ENCODE peak calls at places on chromosomes 6 and 20, in four cellular contexts. H is AG10803, Q is Calu3, Z is AG09309. L is an unnamed sample.

GRCh38 chr6:24476631-24477030 is 12.7 kb downstream of the GPLD1 start:
- DNase-seq in H (no peak), Q (no peak), Z (no peak), L (no peak)

GRCh38 chr6:119873107-119873506 is 523.5 kb upstream of the MAN1A1 start:
- DNase-seq in H (no peak), Q (no peak), Z (no peak), L (no peak)

GRCh38 chr6:79869600-79870084 is 77.7 kb downstream of the ELOVL4 start:
- DNase-seq in H (peak; percentile 60), Q (peak; percentile 89), Z (peak; percentile 2), L (peak; percentile 69)

GRCh38 chr6:43952746-43953145 is 174.5 kb downstream of the MRPL14 start:
- DNase-seq in H (no peak), Q (peak; percentile 53), Z (no peak), L (no peak)

GRCh38 chr6:136334853-136335252 is 45.2 kb upstream of the BCLAF1 start:
- DNase-seq in H (no peak), Q (no peak), Z (no peak), L (no peak)

GRCh38 chr20:17226410-17227198 is at the start of gene PCSK2:
- DNase-seq in H (peak; percentile 51), Q (no peak), Z (no peak), L (no peak)

GRCh38 chr6:128666405-128666804 is 146.0 kb upstream of the PTPRK start:
- DNase-seq in H (no peak), Q (no peak), Z (no peak), L (no peak)

GRCh38 chr6:82980086-82980485 is 85.6 kb downstream of the UBE3D start:
- DNase-seq in H (peak; percentile 92), Q (no peak), Z (peak; percentile 77), L (no peak)

GRCh38 chr6:45827952-45828530 is 187.6 kb downstream of the CLIC5 start:
- DNase-seq in H (no peak), Q (no peak), Z (no peak), L (no peak)

GRCh38 chr6:112221561-112221960 is 32.8 kb downstream of the LAMA4 start:
- DNase-seq in H (peak; percentile 86), Q (no peak), Z (no peak), L (no peak)

GRCh38 chr6:35300848-35301247 is 3.2 kb downstream of the DEF6 start:
- DNase-seq in H (no peak), Q (no peak), Z (no peak), L (no peak)

GRCh38 chr6:79735183-79735582 is 104.1 kb downstream of the SH3BGRL2 start:
- DNase-seq in H (no peak), Q (no peak), Z (no peak), L (no peak)

GRCh38 chr20:20435453-20435852 is 67.5 kb downstream of the INSM1 start:
- DNase-seq in H (no peak), Q (no peak), Z (no peak), L (no peak)

GRCh38 chr20:48339147-48339985 is 488.4 kb downstream of the PREX1 start:
- DNase-seq in H (peak; percentile 53), Q (peak; percentile 60), Z (no peak), L (no peak)

GRCh38 chr6:5996701-5997419 is 9.9 kb downstream of the NRN1 start:
- DNase-seq in H (peak; percentile 77), Q (no peak), Z (no peak), L (no peak)

GRCh38 chr6:46893648-46894047 is 28.1 kb downstream of the ADGRF5 start:
- DNase-seq in H (no peak), Q (no peak), Z (no peak), L (no peak)

DNA sequence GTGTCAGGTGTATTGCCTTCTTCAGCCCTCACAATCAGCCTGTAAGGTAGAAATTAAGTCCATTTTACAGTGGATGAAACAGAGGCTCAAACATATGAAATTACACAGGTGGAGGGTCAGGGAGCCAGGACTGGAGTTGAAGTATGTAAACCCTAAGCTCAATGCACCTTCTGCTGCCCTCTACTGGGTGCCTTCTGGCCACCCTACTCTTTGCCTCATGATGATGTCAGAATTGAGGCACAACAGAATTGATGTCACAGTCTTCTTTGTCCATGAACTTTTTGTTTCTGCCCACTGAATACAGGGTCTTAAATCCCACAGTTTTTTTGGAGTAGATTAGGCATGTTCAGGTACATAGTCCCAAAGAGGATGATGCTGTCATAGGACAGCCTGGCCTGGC is 400.8 kb upstream of the CHD6 start:
- DNase-seq in H (no peak), Q (peak; percentile 45), Z (no peak), L (no peak)
- TF ChIP-seq CTCF in H (no peak), Q (no peak), Z (no peak), L (no peak)

DNA sequence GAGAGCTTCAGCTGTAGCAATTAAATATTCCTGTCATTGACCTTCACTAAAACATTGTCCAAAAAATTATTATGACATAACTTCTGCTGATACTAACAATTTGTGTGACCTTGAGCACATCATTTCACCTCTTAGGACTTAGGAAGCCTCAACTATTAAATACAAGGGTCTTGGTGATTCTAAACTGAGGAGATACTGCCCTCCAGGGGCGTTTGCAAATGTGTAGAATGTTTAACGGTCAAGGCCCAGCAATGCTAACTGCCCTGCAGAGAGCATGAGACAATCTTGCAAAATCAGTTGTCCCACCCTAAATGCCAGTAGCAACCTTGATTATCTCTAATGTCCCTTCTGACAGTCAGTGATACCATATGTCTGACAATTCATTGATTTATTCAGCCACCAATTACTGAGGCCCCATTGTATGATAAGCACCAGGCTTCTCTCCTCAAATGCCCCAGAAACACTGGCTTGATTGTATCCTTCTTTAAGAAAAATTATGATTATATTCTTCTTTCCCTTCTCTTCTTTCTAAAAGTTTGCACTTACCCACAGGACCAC is 284.1 kb upstream of the PLN start:
- DNase-seq in H (peak; percentile 5), Q (no peak), Z (no peak), L (no peak)
- TF ChIP-seq CTCF in H (peak; percentile 24), Q (no peak), Z (no peak), L (no peak)

GRCh38 chr6:14192186-14192788 is 74.7 kb downstream of the CD83 start:
- DNase-seq in H (no peak), Q (no peak), Z (no peak), L (no peak)
- TF ChIP-seq CTCF in H (peak; percentile 24), Q (no peak), Z (peak; percentile 31), L (peak; percentile 9)

GRCh38 chr6:18100296-18100695 is 22.2 kb downstream of the NHLRC1 start:
- DNase-seq in H (no peak), Q (no peak), Z (no peak), L (no peak)
- TF ChIP-seq CTCF in H (no peak), Q (no peak), Z (no peak), L (no peak)

L was measured in CD14-positive monocyte.